ENCODE peak calls at places on chromosome 22, in seven cellular contexts. One of them, this sample, is unnamed.

GRCh38 chr22:45631140-45631539 is 40.5 kb upstream of the ATXN10 start:
- DNase-seq in fibroblast of pulmonary artery: no peak
- DNase-seq in NCI-H146: no peak
- DNase-seq in neuronal stem cell: no peak
- DNase-seq in HS-5: no peak
- DNase-seq in NCI-H774: no peak
- DNase-seq in naive thymus-derived CD4-positive, alpha-beta T cell: no peak
- DNase-seq in this sample: no peak

GRCh38 chr22:43110927-43111623 is 525 bp downstream of the BIK start:
- DNase-seq in fibroblast of pulmonary artery: no peak
- DNase-seq in NCI-H146: no peak
- DNase-seq in neuronal stem cell: no peak
- DNase-seq in HS-5: no peak
- DNase-seq in NCI-H774: no peak
- DNase-seq in naive thymus-derived CD4-positive, alpha-beta T cell: peak
- DNase-seq in this sample: no peak

GRCh38 chr22:41768420-41768819 is 32.1 kb upstream of the CCDC134 start:
- DNase-seq in fibroblast of pulmonary artery: peak
- DNase-seq in NCI-H146: no peak
- DNase-seq in neuronal stem cell: no peak
- DNase-seq in HS-5: no peak
- DNase-seq in NCI-H774: no peak
- DNase-seq in naive thymus-derived CD4-positive, alpha-beta T cell: no peak
- DNase-seq in this sample: no peak

GRCh38 chr22:46027219-46028068 is 50.5 kb upstream of the WNT7B start:
- DNase-seq in fibroblast of pulmonary artery: no peak
- DNase-seq in NCI-H146: peak
- DNase-seq in neuronal stem cell: no peak
- DNase-seq in HS-5: no peak
- DNase-seq in NCI-H774: no peak
- DNase-seq in naive thymus-derived CD4-positive, alpha-beta T cell: no peak
- DNase-seq in this sample: no peak

GRCh38 chr22:23183107-23183698 is 2.9 kb downstream of the BCR start:
- DNase-seq in fibroblast of pulmonary artery: peak
- DNase-seq in NCI-H146: peak
- DNase-seq in neuronal stem cell: peak
- DNase-seq in HS-5: no peak
- DNase-seq in NCI-H774: peak
- DNase-seq in naive thymus-derived CD4-positive, alpha-beta T cell: no peak
- DNase-seq in this sample: no peak

GRCh38 chr22:24807284-24807950 is 1.4 kb downstream of the SGSM1 start:
- DNase-seq in fibroblast of pulmonary artery: peak
- DNase-seq in NCI-H146: no peak
- DNase-seq in neuronal stem cell: no peak
- DNase-seq in HS-5: no peak
- DNase-seq in NCI-H774: no peak
- DNase-seq in naive thymus-derived CD4-positive, alpha-beta T cell: peak
- DNase-seq in this sample: no peak

GRCh38 chr22:39534591-39535301 is 2.2 kb upstream of the RPS19BP1 start:
- DNase-seq in fibroblast of pulmonary artery: peak
- DNase-seq in NCI-H146: peak
- DNase-seq in neuronal stem cell: peak
- DNase-seq in HS-5: no peak
- DNase-seq in NCI-H774: peak
- DNase-seq in naive thymus-derived CD4-positive, alpha-beta T cell: peak
- DNase-seq in this sample: no peak

GRCh38 chr22:44131412-44131811 is 49.3 kb upstream of the PARVG start:
- DNase-seq in fibroblast of pulmonary artery: no peak
- DNase-seq in NCI-H146: no peak
- DNase-seq in neuronal stem cell: no peak
- DNase-seq in HS-5: no peak
- DNase-seq in NCI-H774: no peak
- DNase-seq in naive thymus-derived CD4-positive, alpha-beta T cell: no peak
- DNase-seq in this sample: no peak

GRCh38 chr22:31901388-31902137 is 42.8 kb upstream of the YWHAH start:
- DNase-seq in fibroblast of pulmonary artery: peak
- DNase-seq in NCI-H146: no peak
- DNase-seq in neuronal stem cell: no peak
- DNase-seq in HS-5: no peak
- DNase-seq in NCI-H774: no peak
- DNase-seq in naive thymus-derived CD4-positive, alpha-beta T cell: no peak
- DNase-seq in this sample: no peak

GRCh38 chr22:24096401-24097115 is 84.7 kb upstream of the SUSD2 start:
- DNase-seq in fibroblast of pulmonary artery: no peak
- DNase-seq in NCI-H146: no peak
- DNase-seq in neuronal stem cell: no peak
- DNase-seq in HS-5: no peak
- DNase-seq in NCI-H774: no peak
- DNase-seq in naive thymus-derived CD4-positive, alpha-beta T cell: no peak
- DNase-seq in this sample: no peak

GRCh38 chr22:47160781-47161520 is 398.5 kb downstream of the TBC1D22A start:
- DNase-seq in fibroblast of pulmonary artery: no peak
- DNase-seq in NCI-H146: no peak
- DNase-seq in neuronal stem cell: no peak
- DNase-seq in HS-5: no peak
- DNase-seq in NCI-H774: no peak
- DNase-seq in naive thymus-derived CD4-positive, alpha-beta T cell: no peak
- DNase-seq in this sample: no peak

GRCh38 chr22:29122041-29122440 is 49.2 kb downstream of the KREMEN1 start:
- DNase-seq in fibroblast of pulmonary artery: no peak
- DNase-seq in NCI-H146: no peak
- DNase-seq in neuronal stem cell: no peak
- DNase-seq in HS-5: no peak
- DNase-seq in NCI-H774: no peak
- DNase-seq in naive thymus-derived CD4-positive, alpha-beta T cell: peak
- DNase-seq in this sample: no peak

GRCh38 chr22:31629741-31630184 is 32.3 kb downstream of the PISD start:
- DNase-seq in fibroblast of pulmonary artery: no peak
- DNase-seq in NCI-H146: no peak
- DNase-seq in neuronal stem cell: no peak
- DNase-seq in HS-5: no peak
- DNase-seq in NCI-H774: no peak
- DNase-seq in naive thymus-derived CD4-positive, alpha-beta T cell: no peak
- DNase-seq in this sample: no peak

GRCh38 chr22:27625769-27626674 is 175.5 kb downstream of the MN1 start:
- DNase-seq in fibroblast of pulmonary artery: no peak
- DNase-seq in NCI-H146: no peak
- DNase-seq in neuronal stem cell: no peak
- DNase-seq in HS-5: no peak
- DNase-seq in NCI-H774: no peak
- DNase-seq in naive thymus-derived CD4-positive, alpha-beta T cell: no peak
- DNase-seq in this sample: no peak

GRCh38 chr22:27108425-27109114 is 451.2 kb downstream of the MIAT start:
- DNase-seq in fibroblast of pulmonary artery: peak
- DNase-seq in NCI-H146: no peak
- DNase-seq in neuronal stem cell: no peak
- DNase-seq in HS-5: no peak
- DNase-seq in NCI-H774: no peak
- DNase-seq in naive thymus-derived CD4-positive, alpha-beta T cell: no peak
- DNase-seq in this sample: no peak

GRCh38 chr22:17842386-17842785 is 68.1 kb upstream of the BID start:
- DNase-seq in fibroblast of pulmonary artery: no peak
- DNase-seq in NCI-H146: no peak
- DNase-seq in neuronal stem cell: no peak
- DNase-seq in HS-5: no peak
- DNase-seq in NCI-H774: no peak
- DNase-seq in naive thymus-derived CD4-positive, alpha-beta T cell: peak
- DNase-seq in this sample: peak

GRCh38 chr22:38740754-38741153 is 15.0 kb downstream of the SUN2 start:
- DNase-seq in fibroblast of pulmonary artery: no peak
- DNase-seq in NCI-H146: no peak
- DNase-seq in neuronal stem cell: no peak
- DNase-seq in HS-5: no peak
- DNase-seq in NCI-H774: no peak
- DNase-seq in naive thymus-derived CD4-positive, alpha-beta T cell: no peak
- DNase-seq in this sample: no peak

GRCh38 chr22:19080853-19081252 is 41.4 kb downstream of the DGCR2 start:
- DNase-seq in fibroblast of pulmonary artery: no peak
- DNase-seq in NCI-H146: no peak
- DNase-seq in neuronal stem cell: no peak
- DNase-seq in HS-5: no peak
- DNase-seq in NCI-H774: no peak
- DNase-seq in naive thymus-derived CD4-positive, alpha-beta T cell: no peak
- DNase-seq in this sample: no peak

GRCh38 chr22:23383491-23384450 is 196.3 kb downstream of the IGLL1 start:
- DNase-seq in fibroblast of pulmonary artery: peak
- DNase-seq in NCI-H146: peak
- DNase-seq in neuronal stem cell: no peak
- DNase-seq in HS-5: no peak
- DNase-seq in NCI-H774: no peak
- DNase-seq in naive thymus-derived CD4-positive, alpha-beta T cell: no peak
- DNase-seq in this sample: no peak

GRCh38 chr22:49191506-49191980 is 636.1 kb downstream of the BRD1 start:
- DNase-seq in fibroblast of pulmonary artery: no peak
- DNase-seq in NCI-H146: no peak
- DNase-seq in neuronal stem cell: no peak
- DNase-seq in HS-5: no peak
- DNase-seq in NCI-H774: no peak
- DNase-seq in naive thymus-derived CD4-positive, alpha-beta T cell: no peak
- DNase-seq in this sample: no peak

GRCh38 chr22:25404923-25405853 is 159.3 kb upstream of the GRK3 start:
- DNase-seq in fibroblast of pulmonary artery: peak
- DNase-seq in NCI-H146: peak
- DNase-seq in neuronal stem cell: no peak
- DNase-seq in HS-5: no peak
- DNase-seq in NCI-H774: no peak
- DNase-seq in naive thymus-derived CD4-positive, alpha-beta T cell: peak
- DNase-seq in this sample: peak

GRCh38 chr22:47658182-47658581 is 895.7 kb downstream of the TBC1D22A start:
- DNase-seq in fibroblast of pulmonary artery: no peak
- DNase-seq in NCI-H146: no peak
- DNase-seq in neuronal stem cell: no peak
- DNase-seq in HS-5: no peak
- DNase-seq in NCI-H774: no peak
- DNase-seq in naive thymus-derived CD4-positive, alpha-beta T cell: no peak
- DNase-seq in this sample: no peak

GRCh38 chr22:33013531-33014162 is 44.5 kb downstream of the SYN3 start:
- DNase-seq in fibroblast of pulmonary artery: no peak
- DNase-seq in NCI-H146: no peak
- DNase-seq in neuronal stem cell: no peak
- DNase-seq in HS-5: no peak
- DNase-seq in NCI-H774: no peak
- DNase-seq in naive thymus-derived CD4-positive, alpha-beta T cell: no peak
- DNase-seq in this sample: no peak

GRCh38 chr22:19840955-19841640 is 13.6 kb downstream of the GNB1L start:
- DNase-seq in fibroblast of pulmonary artery: no peak
- DNase-seq in NCI-H146: no peak
- DNase-seq in neuronal stem cell: no peak
- DNase-seq in HS-5: no peak
- DNase-seq in NCI-H774: no peak
- DNase-seq in naive thymus-derived CD4-positive, alpha-beta T cell: no peak
- DNase-seq in this sample: no peak

GRCh38 chr22:23166841-23167610 is 13.3 kb upstream of the BCR start:
- DNase-seq in fibroblast of pulmonary artery: no peak
- DNase-seq in NCI-H146: no peak
- DNase-seq in neuronal stem cell: no peak
- DNase-seq in HS-5: no peak
- DNase-seq in NCI-H774: no peak
- DNase-seq in naive thymus-derived CD4-positive, alpha-beta T cell: no peak
- DNase-seq in this sample: no peak

GRCh38 chr22:50576806-50577696 is 1.2 kb downstream of the CPT1B start:
- DNase-seq in fibroblast of pulmonary artery: no peak
- DNase-seq in NCI-H146: no peak
- DNase-seq in neuronal stem cell: no peak
- DNase-seq in HS-5: no peak
- DNase-seq in NCI-H774: no peak
- DNase-seq in naive thymus-derived CD4-positive, alpha-beta T cell: no peak
- DNase-seq in this sample: no peak

GRCh38 chr22:28442264-28442950 is 237.2 kb downstream of the TTC28 start:
- DNase-seq in fibroblast of pulmonary artery: peak
- DNase-seq in NCI-H146: no peak
- DNase-seq in neuronal stem cell: peak
- DNase-seq in HS-5: no peak
- DNase-seq in NCI-H774: no peak
- DNase-seq in naive thymus-derived CD4-positive, alpha-beta T cell: peak
- DNase-seq in this sample: peak

GRCh38 chr22:38570841-38571364 is 920 bp upstream of the DMC1 start:
- DNase-seq in fibroblast of pulmonary artery: peak
- DNase-seq in NCI-H146: peak
- DNase-seq in neuronal stem cell: peak
- DNase-seq in HS-5: no peak
- DNase-seq in NCI-H774: no peak
- DNase-seq in naive thymus-derived CD4-positive, alpha-beta T cell: peak
- DNase-seq in this sample: no peak

GRCh38 chr22:30310881-30311771 is 15.6 kb downstream of the TBC1D10A start:
- DNase-seq in fibroblast of pulmonary artery: peak
- DNase-seq in NCI-H146: no peak
- DNase-seq in neuronal stem cell: no peak
- DNase-seq in HS-5: no peak
- DNase-seq in NCI-H774: no peak
- DNase-seq in naive thymus-derived CD4-positive, alpha-beta T cell: no peak
- DNase-seq in this sample: no peak

GRCh38 chr22:31926969-31927368 is 17.4 kb upstream of the YWHAH start:
- DNase-seq in fibroblast of pulmonary artery: no peak
- DNase-seq in NCI-H146: no peak
- DNase-seq in neuronal stem cell: no peak
- DNase-seq in HS-5: no peak
- DNase-seq in NCI-H774: no peak
- DNase-seq in naive thymus-derived CD4-positive, alpha-beta T cell: no peak
- DNase-seq in this sample: no peak

This sample was measured in GM18507.